ENCODE peak calls at places on chromosome 22, in six cellular contexts. L is aorta, X is A549, B is Panc1, A is lower lobe of right lung, G is esophagus squamous epithelium. D is an unnamed sample.

GRCh38 chr22:44448271-44448780 is 49.7 kb downstream of the RTL6 start:
- DNase-seq in L (peak; percentile 91), X (peak; percentile 58), B (peak; percentile 24), A (no peak), G (no peak), D (no peak)

GRCh38 chr22:47090591-47091240 is 328.3 kb downstream of the TBC1D22A start:
- DNase-seq in L (no peak), X (no peak), B (no peak), A (no peak), G (no peak), D (no peak)

GRCh38 chr22:24996420-24996952 is 44.0 kb downstream of the KIAA1671 start:
- DNase-seq in L (no peak), X (peak; percentile 27), B (no peak), A (no peak), G (no peak), D (no peak)

GRCh38 chr22:43996981-43997265 is 27.2 kb upstream of the PARVB start:
- DNase-seq in L (no peak), X (no peak), B (no peak), A (peak; percentile 24), G (no peak), D (no peak)

GRCh38 chr22:17647996-17648395 is 9.4 kb downstream of the BCL2L13 start:
- DNase-seq in L (no peak), X (no peak), B (no peak), A (no peak), G (no peak), D (no peak)

GRCh38 chr22:46269564-46269963 is 1.8 kb downstream of the TTC38 start:
- DNase-seq in L (peak; percentile 42), X (no peak), B (no peak), A (no peak), G (no peak), D (no peak)

GRCh38 chr22:20507253-20508066 is at the start of gene MED15:
- DNase-seq in L (peak; percentile 96), X (peak; percentile 64), B (no peak), A (peak; percentile 94), G (peak; percentile 57), D (peak; percentile 76)

GRCh38 chr22:47406896-47407295 is 644.4 kb downstream of the TBC1D22A start:
- DNase-seq in L (peak; percentile 48), X (no peak), B (no peak), A (no peak), G (no peak), D (no peak)

GRCh38 chr22:39522567-39523300 is 2.4 kb downstream of the ATF4 start:
- DNase-seq in L (peak; percentile 73), X (peak; percentile 32), B (no peak), A (peak; percentile 28), G (no peak), D (no peak)

GRCh38 chr22:39623603-39624500 is 53.3 kb downstream of the CACNA1I start:
- DNase-seq in L (no peak), X (no peak), B (no peak), A (no peak), G (no peak), D (no peak)

GRCh38 chr22:20509344-20510047 is 2.1 kb downstream of the MED15 start:
- DNase-seq in L (peak; percentile 82), X (peak; percentile 48), B (no peak), A (peak; percentile 80), G (no peak), D (no peak)

GRCh38 chr22:27223317-27224177 is 566.2 kb downstream of the MIAT start:
- DNase-seq in L (no peak), X (no peak), B (no peak), A (no peak), G (no peak), D (no peak)

GRCh38 chr22:25700996-25701815 is 40.8 kb upstream of the MYO18B start:
- DNase-seq in L (no peak), X (no peak), B (no peak), A (no peak), G (no peak), D (peak; percentile 41)

GRCh38 chr22:46593211-46593676 is 26.9 kb upstream of the GRAMD4 start:
- DNase-seq in L (peak; percentile 79), X (no peak), B (no peak), A (peak; percentile 80), G (no peak), D (peak; percentile 70)

GRCh38 chr22:35838849-35839646 is 121.4 kb downstream of the APOL5 start:
- DNase-seq in L (no peak), X (no peak), B (no peak), A (no peak), G (no peak), D (peak; percentile 7)

GRCh38 chr22:31093090-31093850 is 12.2 kb downstream of the SMTN start:
- DNase-seq in L (peak; percentile 91), X (no peak), B (no peak), A (no peak), G (no peak), D (no peak)

GRCh38 chr22:49022816-49023160 is 804.9 kb downstream of the BRD1 start:
- DNase-seq in L (peak; percentile 63), X (no peak), B (no peak), A (no peak), G (no peak), D (no peak)

GRCh38 chr22:49021926-49022815 is 805.5 kb downstream of the BRD1 start:
- DNase-seq in L (peak; percentile 62), X (no peak), B (no peak), A (peak; percentile 35), G (no peak), D (no peak)

GRCh38 chr22:49024775-49025440 is 802.8 kb downstream of the BRD1 start:
- DNase-seq in L (peak; percentile 73), X (no peak), B (no peak), A (peak; percentile 28), G (no peak), D (no peak)

GRCh38 chr22:49023879-49024774 is 803.5 kb downstream of the BRD1 start:
- DNase-seq in L (peak; percentile 57), X (no peak), B (no peak), A (peak; percentile 25), G (no peak), D (no peak)

DNA sequence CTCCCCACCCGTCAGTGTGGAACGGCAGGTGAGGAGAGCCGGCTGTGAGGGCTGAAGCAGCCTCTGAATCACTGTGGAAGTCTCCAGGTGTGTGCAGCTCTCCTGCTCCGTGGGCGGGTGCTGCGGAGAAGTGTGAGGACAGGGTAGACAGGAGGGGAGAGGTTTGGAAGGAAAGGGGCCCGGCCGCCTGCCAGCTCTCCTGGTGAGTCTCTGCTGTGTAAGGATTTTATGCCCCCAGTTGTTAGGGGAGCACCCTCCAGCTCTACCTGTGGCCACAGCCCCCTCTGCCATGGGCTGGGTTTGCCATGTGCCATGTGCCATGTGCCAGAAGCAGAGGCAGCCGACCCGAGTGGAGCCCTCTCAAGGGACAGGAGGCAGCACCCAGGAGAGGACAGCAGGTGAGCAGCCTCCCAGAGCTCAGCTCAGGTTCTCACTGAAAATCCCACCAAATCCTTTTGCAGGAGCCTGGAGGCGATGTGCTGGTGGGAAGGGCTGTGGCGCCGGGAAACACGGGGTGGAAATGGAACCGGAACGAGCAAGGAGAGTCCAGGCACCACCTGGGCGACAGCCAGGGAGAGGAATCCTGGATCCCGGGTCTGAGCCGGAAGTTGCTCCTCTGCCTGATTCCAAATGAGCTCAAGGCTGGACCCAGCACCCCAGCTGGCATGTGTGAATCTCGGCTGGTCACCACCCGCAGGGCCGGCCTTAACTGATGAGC is 804.4 kb downstream of the BRD1 start:
- DNase-seq in L (peak; percentile 60), X (no peak), B (no peak), A (peak; percentile 35), G (no peak), D (no peak)
- H3K4me3 ChIP-seq in L (no peak overlapping the region), X (no peak overlapping the region), B (no peak overlapping the region), A (no peak overlapping the region), G (no peak overlapping the region), D (no peak overlapping the region)

GRCh38 chr22:19128946-19129727 is 2.0 kb upstream of the TSSK2 start:
- DNase-seq in L (no peak), X (no peak), B (no peak), A (no peak), G (no peak), D (no peak)
- H3K4me3 ChIP-seq in L (no peak overlapping the region), X (no peak overlapping the region), B (no peak overlapping the region), A (no peak overlapping the region), G (no peak overlapping the region), D (no peak overlapping the region)

GRCh38 chr22:40819741-40820140 is 595 bp upstream of the SLC25A17 start:
- DNase-seq in L (no peak), X (no peak), B (no peak), A (no peak), G (no peak), D (peak; percentile 25)

GRCh38 chr22:40817737-40818136 is 1.4 kb downstream of the SLC25A17 start:
- DNase-seq in L (no peak), X (no peak), B (no peak), A (no peak), G (no peak), D (no peak)

GRCh38 chr22:40813912-40814315 is 5.2 kb downstream of the SLC25A17 start:
- DNase-seq in L (no peak), X (no peak), B (no peak), A (no peak), G (no peak), D (peak; percentile 69)

GRCh38 chr22:40818747-40819662 is at the start of gene SLC25A17:
- DNase-seq in L (peak; percentile 96), X (peak; percentile 78), B (no peak), A (peak; percentile 92), G (peak; percentile 16), D (peak; percentile 76)

DNA sequence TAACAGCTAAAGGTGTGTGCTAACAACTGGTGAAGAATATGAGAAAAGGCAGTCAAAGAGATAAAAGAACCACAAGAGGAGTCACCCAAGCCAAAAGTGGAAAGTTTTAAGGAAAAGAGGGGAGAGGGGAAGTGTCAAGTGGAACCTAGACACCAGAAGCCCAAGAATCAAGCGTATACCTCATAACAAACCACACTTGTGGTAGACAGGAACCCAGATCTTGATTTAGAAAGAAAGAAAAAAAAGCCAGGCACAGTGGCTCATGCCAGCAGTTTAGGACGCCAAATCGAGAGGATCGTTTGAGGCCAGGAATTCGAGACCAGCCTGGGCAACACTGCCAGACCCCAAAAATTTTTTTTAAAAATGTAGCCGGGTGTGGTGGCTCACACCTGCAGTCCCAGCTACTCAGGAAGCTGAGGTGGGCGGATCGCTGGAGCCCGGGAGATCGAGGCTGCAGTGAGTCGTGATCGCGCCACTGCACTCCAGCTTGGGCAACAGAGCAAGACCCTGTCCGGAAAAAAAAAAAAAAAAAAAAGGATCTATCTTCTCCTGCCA is 877 bp downstream of the SLC25A17 start:
- DNase-seq in L (no peak), X (no peak), B (no peak), A (no peak), G (no peak), D (peak; percentile 37)
- H3K4me3 ChIP-seq in L (peak overlapping the region; percentile 57), X (peak overlapping the region; percentile 93), B (peak overlapping the region; percentile 79), A (peak overlapping the region; percentile 97), G (peak overlapping the region; percentile 75), D (peak overlapping the region; percentile 94)

DNA sequence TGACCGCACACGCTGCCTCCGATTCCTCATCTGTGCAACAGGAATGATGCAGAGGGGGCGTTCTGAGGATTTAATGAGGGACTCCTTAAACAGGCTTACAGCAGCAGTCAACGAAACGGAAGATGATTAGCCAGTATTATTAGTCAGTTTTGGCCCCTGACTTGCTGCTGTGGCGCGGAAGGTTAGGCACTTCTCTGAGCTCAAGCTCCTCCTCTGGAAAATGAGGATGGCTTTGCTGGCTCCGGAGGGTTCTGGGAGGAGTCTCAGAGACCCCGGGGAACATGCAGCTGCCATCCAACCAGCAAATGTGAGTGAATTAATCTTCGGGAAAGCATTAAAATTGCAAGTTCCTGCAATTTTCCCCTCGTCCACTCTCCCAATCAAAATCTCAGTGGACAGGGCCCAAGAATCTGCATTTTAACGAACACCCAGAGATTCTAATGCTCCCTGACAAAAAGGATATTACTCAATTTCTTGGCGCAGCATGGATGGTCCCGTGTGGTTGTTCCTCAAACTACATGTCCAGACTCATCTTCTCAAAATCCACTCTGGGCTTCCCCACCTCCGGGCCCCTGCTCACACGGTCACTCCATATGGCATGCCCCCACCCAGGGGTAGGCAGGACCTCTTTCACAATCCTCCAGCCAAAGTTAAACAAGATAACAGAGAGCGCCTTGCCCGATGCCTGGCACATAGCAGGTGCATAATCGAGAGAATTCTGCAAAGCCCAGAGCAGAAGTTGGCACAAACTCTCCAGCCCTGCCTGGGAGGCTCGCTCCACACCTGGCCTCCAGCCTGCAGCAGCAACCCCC is 6.4 kb downstream of the ELFN2 start:
- DNase-seq in L (no peak), X (no peak), B (no peak), A (no peak), G (no peak), D (no peak)
- H3K4me3 ChIP-seq in L (no peak overlapping the region), X (no peak overlapping the region), B (peak overlapping the region; percentile 48), A (peak overlapping the region; percentile 29), G (no peak overlapping the region), D (no peak overlapping the region)

D was measured in Jurkat, Clone E6-1.